ENCODE peak calls at places on chromosomes 2 and 18, in ten cellular contexts. W is HFF-Myc; Z is activated CD4-positive, alpha-beta T cell treated with anti-CD3 and anti-CD28 coated beads, Interleukin-2, amount 50 U/mL, for 1 hour; D is right lobe of liver; V is HCT116; O is NCI-H774; A is retina; U is stimulated activated naive CD4-positive, alpha-beta T cell; R is iPS-NIHi11; Y is HepG2. I is an unnamed sample.

GRCh38 chr2:240519396-240520142 is 38.2 kb downstream of the ANKMY1 start:
- DNase-seq in D (no peak), R (no peak), Y (no peak), V (no peak), Z (no peak), A (peak), O (no peak), U (no peak), W (no peak), I (no peak)

GRCh38 chr18:77100751-77101355 is 31.7 kb downstream of the MBP start:
- DNase-seq in A (no peak), O (no peak), U (no peak), D (no peak), R (no peak), V (no peak), Y (no peak), W (no peak), Z (no peak), I (no peak)

GRCh38 chr2:227503433-227504406 is 31.8 kb downstream of the AGFG1 start:
- DNase-seq in D (no peak), W (no peak), O (no peak), Y (peak), Z (no peak), U (no peak), A (no peak), R (no peak), V (peak), I (no peak)

GRCh38 chr18:79517322-79517721 is 121.6 kb downstream of the NFATC1 start:
- DNase-seq in A (no peak), V (no peak), Z (peak), U (no peak), R (no peak), O (no peak), Y (no peak), D (no peak), W (no peak), I (peak)

GRCh38 chr2:60796573-60797509 is 40.8 kb downstream of the PAPOLG start:
- DNase-seq in Y (no peak), Z (no peak), V (no peak), W (no peak), O (no peak), A (no peak), U (no peak), R (no peak), D (no peak), I (no peak)

GRCh38 chr18:78737006-78737915 is 242.4 kb upstream of the SALL3 start:
- DNase-seq in Y (no peak), O (no peak), W (no peak), V (no peak), D (peak), R (no peak), Z (no peak), U (no peak), A (no peak), I (no peak)

GRCh38 chr18:72942766-72943165 is 75.0 kb upstream of the NETO1 start:
- DNase-seq in V (no peak), Y (no peak), R (no peak), U (no peak), W (no peak), Z (no peak), A (no peak), D (no peak), O (no peak), I (no peak)

GRCh38 chr2:15588329-15588919 is 3.2 kb upstream of the DDX1 start:
- DNase-seq in V (peak), Z (peak), A (peak), W (peak), O (peak), U (no peak), Y (peak), D (no peak), R (peak), I (no peak)

GRCh38 chr2:232486558-232487384 is 863 bp downstream of the ECEL1 start:
- DNase-seq in D (peak), R (no peak), V (no peak), A (peak), U (no peak), W (no peak), Z (no peak), O (no peak), Y (no peak), I (no peak)

GRCh38 chr2:10552220-10552870 is 104.2 kb upstream of the ODC1 start:
- DNase-seq in U (no peak), O (no peak), Y (no peak), R (no peak), D (no peak), V (no peak), Z (no peak), A (no peak), W (no peak), I (no peak)

GRCh38 chr18:76356666-76357065 is 138.4 kb downstream of the ZNF516 start:
- DNase-seq in W (no peak), V (no peak), U (no peak), Y (no peak), A (no peak), O (no peak), D (no peak), R (no peak), Z (no peak), I (no peak)

GRCh38 chr18:56083097-56083865 is 495.3 kb upstream of the TCF4 start:
- DNase-seq in V (no peak), A (no peak), O (no peak), Y (no peak), Z (no peak), W (peak), D (no peak), R (no peak), U (no peak), I (no peak)

GRCh38 chr18:53792762-53793161 is 431.7 kb downstream of the MBD2 start:
- DNase-seq in D (no peak), O (no peak), Z (no peak), R (no peak), W (no peak), U (no peak), V (no peak), A (no peak), Y (no peak), I (no peak)

GRCh38 chr2:99545066-99545465 is 55.2 kb upstream of the REV1 start:
- DNase-seq in U (no peak), Y (no peak), A (no peak), Z (no peak), W (no peak), O (no peak), V (no peak), R (no peak), D (no peak), I (no peak)

GRCh38 chr2:8300905-8301304 is 381.0 kb upstream of the ID2 start:
- DNase-seq in O (no peak), W (no peak), V (no peak), Y (no peak), D (no peak), U (no peak), Z (no peak), A (no peak), R (no peak), I (no peak)

GRCh38 chr2:73979686-73980085 is 5.0 kb upstream of the TET3 start:
- DNase-seq in O (no peak), V (no peak), W (no peak), Y (peak), Z (no peak), D (no peak), A (no peak), U (no peak), R (no peak), I (no peak)

GRCh38 chr2:238942080-238942761 is 94.3 kb downstream of the TWIST2 start:
- DNase-seq in Y (no peak), D (peak), Z (no peak), W (no peak), V (no peak), A (no peak), R (no peak), O (no peak), U (no peak), I (no peak)

GRCh38 chr2:237967463-237967871 is 653 bp downstream of the UBE2F start:
- DNase-seq in A (peak), D (peak), R (peak), V (no peak), O (peak), W (no peak), Y (no peak), U (no peak), Z (peak), I (peak)

GRCh38 chr2:233323851-233324250 is 16.2 kb downstream of the SAG start:
- DNase-seq in V (no peak), R (no peak), Z (no peak), O (no peak), D (no peak), W (no peak), Y (no peak), A (no peak), U (no peak), I (no peak)

GRCh38 chr18:24428709-24429108 is 2.2 kb downstream of the IMPACT start:
- DNase-seq in R (no peak), V (no peak), Y (no peak), D (no peak), O (no peak), W (no peak), U (no peak), Z (no peak), A (no peak), I (no peak)

GRCh38 chr2:119808516-119809147 is 48.9 kb downstream of the PTPN4 start:
- DNase-seq in O (no peak), Z (no peak), D (no peak), W (no peak), Y (no peak), A (no peak), U (no peak), R (no peak), V (no peak), I (no peak)

GRCh38 chr2:199118701-199119241 is 339.0 kb downstream of the SATB2 start:
- DNase-seq in D (no peak), W (no peak), U (no peak), Z (no peak), O (no peak), Y (no peak), A (no peak), R (no peak), V (no peak), I (no peak)

I was measured in naive thymus-derived CD4-positive, alpha-beta T cell.